ENCODE peak calls at places on chromosomes 13 and 19, in nine cellular contexts. One of them, this sample, is unnamed.

GRCh38 chr13:47036291-47037008 is 139.6 kb upstream of the HTR2A start:
- DNase-seq in nephron progenitor cell: no peak
- DNase-seq in PC-9: no peak
- DNase-seq in foreskin fibroblast: no peak
- DNase-seq in MCF 10A: no peak
- DNase-seq in cardiac fibroblast: no peak
- DNase-seq in neural crest cell: no peak
- DNase-seq in left lung: no peak
- DNase-seq in CD4-positive, alpha-beta T cell: no peak
- DNase-seq in this sample: no peak

GRCh38 chr19:1183543-1184172 is 9.6 kb upstream of the SBNO2 start:
- DNase-seq in nephron progenitor cell: no peak
- DNase-seq in PC-9: peak; percentile 93
- DNase-seq in foreskin fibroblast: no peak
- DNase-seq in MCF 10A: peak; percentile 90
- DNase-seq in cardiac fibroblast: no peak
- DNase-seq in neural crest cell: no peak
- DNase-seq in left lung: peak; percentile 87
- DNase-seq in CD4-positive, alpha-beta T cell: no peak
- DNase-seq in this sample: no peak

GRCh38 chr19:28184997-28185396 is 1028.0 kb downstream of the UQCRFS1 start:
- DNase-seq in nephron progenitor cell: no peak
- DNase-seq in PC-9: no peak
- DNase-seq in foreskin fibroblast: no peak
- DNase-seq in MCF 10A: no peak
- DNase-seq in cardiac fibroblast: peak; percentile 25
- DNase-seq in neural crest cell: no peak
- DNase-seq in left lung: no peak
- DNase-seq in CD4-positive, alpha-beta T cell: no peak
- DNase-seq in this sample: no peak

GRCh38 chr13:33251131-33251629 is 34.4 kb downstream of the STARD13 start:
- DNase-seq in nephron progenitor cell: no peak
- DNase-seq in PC-9: peak; percentile 91
- DNase-seq in foreskin fibroblast: peak; percentile 96
- DNase-seq in MCF 10A: peak; percentile 88
- DNase-seq in cardiac fibroblast: peak; percentile 97
- DNase-seq in neural crest cell: no peak
- DNase-seq in left lung: no peak
- DNase-seq in CD4-positive, alpha-beta T cell: no peak
- DNase-seq in this sample: peak; percentile 88

GRCh38 chr13:111566567-111566966 is 246.1 kb downstream of the TEX29 start:
- DNase-seq in nephron progenitor cell: no peak
- DNase-seq in PC-9: no peak
- DNase-seq in foreskin fibroblast: no peak
- DNase-seq in MCF 10A: no peak
- DNase-seq in cardiac fibroblast: no peak
- DNase-seq in neural crest cell: no peak
- DNase-seq in left lung: no peak
- DNase-seq in CD4-positive, alpha-beta T cell: no peak
- DNase-seq in this sample: no peak

GRCh38 chr19:4365341-4365740 is 22.0 kb downstream of the MPND start:
- DNase-seq in nephron progenitor cell: no peak
- DNase-seq in PC-9: no peak
- DNase-seq in foreskin fibroblast: no peak
- DNase-seq in MCF 10A: no peak
- DNase-seq in cardiac fibroblast: no peak
- DNase-seq in neural crest cell: no peak
- DNase-seq in left lung: no peak
- DNase-seq in CD4-positive, alpha-beta T cell: no peak
- DNase-seq in this sample: no peak

GRCh38 chr19:3367572-3368440 is 1.4 kb downstream of the NFIC start:
- DNase-seq in nephron progenitor cell: no peak
- DNase-seq in PC-9: no peak
- DNase-seq in foreskin fibroblast: peak; percentile 46
- DNase-seq in MCF 10A: peak; percentile 41
- DNase-seq in cardiac fibroblast: no peak
- DNase-seq in neural crest cell: no peak
- DNase-seq in left lung: peak; percentile 85
- DNase-seq in CD4-positive, alpha-beta T cell: no peak
- DNase-seq in this sample: no peak

GRCh38 chr13:67100723-67101122 is 129.4 kb downstream of the PCDH9 start:
- DNase-seq in nephron progenitor cell: no peak
- DNase-seq in PC-9: no peak
- DNase-seq in foreskin fibroblast: no peak
- DNase-seq in MCF 10A: peak; percentile 23
- DNase-seq in cardiac fibroblast: peak; percentile 46
- DNase-seq in neural crest cell: no peak
- DNase-seq in left lung: no peak
- DNase-seq in CD4-positive, alpha-beta T cell: no peak
- DNase-seq in this sample: no peak

GRCh38 chr19:11064831-11065303 is 24.4 kb upstream of the LDLR start:
- DNase-seq in nephron progenitor cell: no peak
- DNase-seq in PC-9: no peak
- DNase-seq in foreskin fibroblast: no peak
- DNase-seq in MCF 10A: peak; percentile 58
- DNase-seq in cardiac fibroblast: peak; percentile 25
- DNase-seq in neural crest cell: no peak
- DNase-seq in left lung: peak; percentile 75
- DNase-seq in CD4-positive, alpha-beta T cell: no peak
- DNase-seq in this sample: no peak

GRCh38 chr13:29522044-29522685 is 73.3 kb downstream of the SLC7A1 start:
- DNase-seq in nephron progenitor cell: no peak
- DNase-seq in PC-9: no peak
- DNase-seq in foreskin fibroblast: peak; percentile 96
- DNase-seq in MCF 10A: peak; percentile 54
- DNase-seq in cardiac fibroblast: peak; percentile 99
- DNase-seq in neural crest cell: no peak
- DNase-seq in left lung: no peak
- DNase-seq in CD4-positive, alpha-beta T cell: no peak
- DNase-seq in this sample: peak; percentile 93

GRCh38 chr13:76020421-76020955 is 384.4 kb downstream of the LMO7 start:
- DNase-seq in nephron progenitor cell: no peak
- DNase-seq in PC-9: no peak
- DNase-seq in foreskin fibroblast: no peak
- DNase-seq in MCF 10A: no peak
- DNase-seq in cardiac fibroblast: no peak
- DNase-seq in neural crest cell: no peak
- DNase-seq in left lung: no peak
- DNase-seq in CD4-positive, alpha-beta T cell: no peak
- DNase-seq in this sample: no peak

GRCh38 chr13:77389617-77389984 is 62.7 kb upstream of the MYCBP2 start:
- DNase-seq in nephron progenitor cell: no peak
- DNase-seq in PC-9: no peak
- DNase-seq in foreskin fibroblast: no peak
- DNase-seq in MCF 10A: no peak
- DNase-seq in cardiac fibroblast: no peak
- DNase-seq in neural crest cell: no peak
- DNase-seq in left lung: no peak
- DNase-seq in CD4-positive, alpha-beta T cell: no peak
- DNase-seq in this sample: no peak

GRCh38 chr19:5863030-5863665 is 7.2 kb downstream of the FUT5 start:
- DNase-seq in nephron progenitor cell: no peak
- DNase-seq in PC-9: no peak
- DNase-seq in foreskin fibroblast: no peak
- DNase-seq in MCF 10A: no peak
- DNase-seq in cardiac fibroblast: no peak
- DNase-seq in neural crest cell: no peak
- DNase-seq in left lung: no peak
- DNase-seq in CD4-positive, alpha-beta T cell: no peak
- DNase-seq in this sample: no peak

GRCh38 chr13:24272452-24273161 is 36.8 kb upstream of the C1QTNF9 start:
- DNase-seq in nephron progenitor cell: no peak
- DNase-seq in PC-9: no peak
- DNase-seq in foreskin fibroblast: no peak
- DNase-seq in MCF 10A: no peak
- DNase-seq in cardiac fibroblast: no peak
- DNase-seq in neural crest cell: no peak
- DNase-seq in left lung: peak; percentile 77
- DNase-seq in CD4-positive, alpha-beta T cell: no peak
- DNase-seq in this sample: no peak

GRCh38 chr13:107117327-107118012 is 549.5 kb upstream of the ARGLU1 start:
- DNase-seq in nephron progenitor cell: no peak
- DNase-seq in PC-9: no peak
- DNase-seq in foreskin fibroblast: peak; percentile 2
- DNase-seq in MCF 10A: no peak
- DNase-seq in cardiac fibroblast: no peak
- DNase-seq in neural crest cell: no peak
- DNase-seq in left lung: peak; percentile 40
- DNase-seq in CD4-positive, alpha-beta T cell: no peak
- DNase-seq in this sample: no peak

GRCh38 chr19:46661020-46661731 is at the start of gene DACT3:
- DNase-seq in nephron progenitor cell: peak; percentile 100
- DNase-seq in PC-9: peak; percentile 99
- DNase-seq in foreskin fibroblast: peak; percentile 100
- DNase-seq in MCF 10A: peak; percentile 100
- DNase-seq in cardiac fibroblast: peak; percentile 100
- DNase-seq in neural crest cell: peak; percentile 100
- DNase-seq in left lung: peak; percentile 99
- DNase-seq in CD4-positive, alpha-beta T cell: peak; percentile 100
- DNase-seq in this sample: peak; percentile 100
- TF ChIP-seq CTCF in nephron progenitor cell: no peak
- TF ChIP-seq CTCF in PC-9: no peak
- TF ChIP-seq CTCF in foreskin fibroblast: no peak
- TF ChIP-seq CTCF in MCF 10A: no peak
- TF ChIP-seq CTCF in cardiac fibroblast: no peak
- TF ChIP-seq CTCF in neural crest cell: no peak
- TF ChIP-seq CTCF in left lung: no peak
- TF ChIP-seq CTCF in CD4-positive, alpha-beta T cell: no peak
- TF ChIP-seq CTCF in this sample: no peak

GRCh38 chr19:29617336-29618266 is 11.5 kb downstream of the POP4 start:
- DNase-seq in nephron progenitor cell: no peak
- DNase-seq in PC-9: no peak
- DNase-seq in foreskin fibroblast: no peak
- DNase-seq in MCF 10A: no peak
- DNase-seq in cardiac fibroblast: no peak
- DNase-seq in neural crest cell: no peak
- DNase-seq in left lung: no peak
- DNase-seq in CD4-positive, alpha-beta T cell: no peak
- DNase-seq in this sample: no peak
- TF ChIP-seq CTCF in nephron progenitor cell: no peak
- TF ChIP-seq CTCF in PC-9: no peak
- TF ChIP-seq CTCF in foreskin fibroblast: no peak
- TF ChIP-seq CTCF in MCF 10A: no peak
- TF ChIP-seq CTCF in cardiac fibroblast: no peak
- TF ChIP-seq CTCF in neural crest cell: no peak
- TF ChIP-seq CTCF in left lung: no peak
- TF ChIP-seq CTCF in CD4-positive, alpha-beta T cell: no peak
- TF ChIP-seq CTCF in this sample: no peak

GRCh38 chr19:45112111-45112827 is 19.3 kb downstream of the PPP1R37 start:
- DNase-seq in nephron progenitor cell: no peak
- DNase-seq in PC-9: no peak
- DNase-seq in foreskin fibroblast: no peak
- DNase-seq in MCF 10A: no peak
- DNase-seq in cardiac fibroblast: no peak
- DNase-seq in neural crest cell: no peak
- DNase-seq in left lung: no peak
- DNase-seq in CD4-positive, alpha-beta T cell: no peak
- DNase-seq in this sample: no peak

GRCh38 chr19:45115809-45116615 is 23.0 kb downstream of the PPP1R37 start:
- DNase-seq in nephron progenitor cell: no peak
- DNase-seq in PC-9: no peak
- DNase-seq in foreskin fibroblast: no peak
- DNase-seq in MCF 10A: no peak
- DNase-seq in cardiac fibroblast: no peak
- DNase-seq in neural crest cell: no peak
- DNase-seq in left lung: no peak
- DNase-seq in CD4-positive, alpha-beta T cell: no peak
- DNase-seq in this sample: no peak

GRCh38 chr19:45114116-45114515 is 21.1 kb downstream of the PPP1R37 start:
- DNase-seq in nephron progenitor cell: no peak
- DNase-seq in PC-9: no peak
- DNase-seq in foreskin fibroblast: no peak
- DNase-seq in MCF 10A: no peak
- DNase-seq in cardiac fibroblast: no peak
- DNase-seq in neural crest cell: no peak
- DNase-seq in left lung: no peak
- DNase-seq in CD4-positive, alpha-beta T cell: no peak
- DNase-seq in this sample: no peak

GRCh38 chr19:45110811-45111210 is 17.8 kb downstream of the PPP1R37 start:
- DNase-seq in nephron progenitor cell: no peak
- DNase-seq in PC-9: no peak
- DNase-seq in foreskin fibroblast: no peak
- DNase-seq in MCF 10A: no peak
- DNase-seq in cardiac fibroblast: no peak
- DNase-seq in neural crest cell: no peak
- DNase-seq in left lung: no peak
- DNase-seq in CD4-positive, alpha-beta T cell: no peak
- DNase-seq in this sample: no peak

DNA sequence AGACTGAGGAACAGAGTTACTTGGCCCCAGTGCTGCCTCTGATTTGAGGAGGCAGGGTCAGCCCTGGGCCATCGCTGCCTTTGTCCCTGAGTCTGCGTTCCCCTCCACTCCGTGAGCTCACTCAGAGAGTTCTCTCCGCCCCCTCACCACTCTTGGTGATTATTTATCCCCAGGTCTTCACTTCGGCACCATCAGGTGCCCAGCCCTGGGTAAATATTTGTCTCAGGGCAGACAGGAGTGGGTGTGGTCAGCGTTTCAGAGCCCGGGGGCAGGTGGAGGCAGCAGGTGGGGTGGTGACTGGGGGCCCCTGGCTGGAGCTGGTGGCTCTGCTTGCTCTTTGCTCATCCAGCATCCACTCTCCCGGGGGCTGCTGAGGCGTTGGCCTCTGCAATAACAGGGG is 20.6 kb downstream of the PPP1R37 start:
- DNase-seq in nephron progenitor cell: no peak
- DNase-seq in PC-9: peak; percentile 66
- DNase-seq in foreskin fibroblast: no peak
- DNase-seq in MCF 10A: no peak
- DNase-seq in cardiac fibroblast: no peak
- DNase-seq in neural crest cell: no peak
- DNase-seq in left lung: no peak
- DNase-seq in CD4-positive, alpha-beta T cell: no peak
- DNase-seq in this sample: no peak
- TF ChIP-seq CTCF in nephron progenitor cell: no peak
- TF ChIP-seq CTCF in PC-9: no peak
- TF ChIP-seq CTCF in foreskin fibroblast: no peak
- TF ChIP-seq CTCF in MCF 10A: no peak
- TF ChIP-seq CTCF in cardiac fibroblast: no peak
- TF ChIP-seq CTCF in neural crest cell: no peak
- TF ChIP-seq CTCF in left lung: no peak
- TF ChIP-seq CTCF in CD4-positive, alpha-beta T cell: no peak
- TF ChIP-seq CTCF in this sample: no peak

DNA sequence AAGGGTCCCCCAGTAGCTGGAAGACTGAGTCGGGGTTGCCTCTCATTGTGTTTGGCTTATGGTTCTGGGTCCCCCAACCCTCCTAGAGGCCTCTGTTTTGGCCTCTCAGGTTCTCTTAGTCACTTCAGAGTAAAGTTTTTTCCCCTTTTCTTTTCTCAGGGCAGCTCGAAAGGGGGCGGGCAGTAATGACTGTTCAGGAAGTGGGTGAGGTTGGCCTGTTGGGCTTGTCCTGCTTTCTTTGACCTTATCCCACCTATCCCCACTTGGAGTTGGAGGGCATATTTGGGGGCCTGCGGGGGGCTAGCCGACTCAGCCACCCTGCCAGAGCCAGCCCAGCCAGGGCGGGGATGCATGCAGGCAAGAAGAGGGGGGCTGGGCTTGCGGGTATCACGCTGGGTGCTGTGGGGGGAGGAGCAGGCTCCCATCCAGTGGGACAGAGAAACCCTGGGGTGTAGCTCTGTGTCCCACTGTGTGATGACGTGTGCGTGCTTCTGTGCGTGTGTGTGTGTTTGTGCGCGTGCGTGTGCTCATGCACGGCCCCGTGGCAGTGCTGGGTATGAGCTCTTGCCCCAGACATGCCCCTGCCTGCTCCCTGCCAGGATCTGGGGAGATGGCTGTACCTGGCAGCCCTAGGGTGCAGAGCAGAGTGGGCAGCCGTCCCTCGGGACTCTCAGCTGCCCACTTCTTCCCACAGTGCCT is 1.4 kb downstream of the CIC start:
- DNase-seq in nephron progenitor cell: no peak
- DNase-seq in PC-9: peak; percentile 59
- DNase-seq in foreskin fibroblast: peak; percentile 83
- DNase-seq in MCF 10A: peak; percentile 77
- DNase-seq in cardiac fibroblast: peak; percentile 84
- DNase-seq in neural crest cell: no peak
- DNase-seq in left lung: peak; percentile 82
- DNase-seq in CD4-positive, alpha-beta T cell: peak; percentile 63
- DNase-seq in this sample: peak; percentile 67
- TF ChIP-seq CTCF in nephron progenitor cell: no peak
- TF ChIP-seq CTCF in PC-9: no peak
- TF ChIP-seq CTCF in foreskin fibroblast: no peak
- TF ChIP-seq CTCF in MCF 10A: no peak
- TF ChIP-seq CTCF in cardiac fibroblast: no peak
- TF ChIP-seq CTCF in neural crest cell: no peak
- TF ChIP-seq CTCF in left lung: no peak
- TF ChIP-seq CTCF in CD4-positive, alpha-beta T cell: no peak
- TF ChIP-seq CTCF in this sample: no peak

This sample was measured in AG09319.